ENCODE peak calls at places on chromosomes 7 and 10, in seven cellular contexts. S, P, A, F, O, E and R are unnamed samples.

GRCh38 chr7:73703985-73704639 is 15.4 kb downstream of the STX1A start:
- DNase-seq in E (no peak), A (no peak), O (peak; percentile 54), S (peak; percentile 37), P (no peak), F (no peak), R (no peak)

GRCh38 chr10:44882146-44882720 is 28.9 kb upstream of the TMEM72 start:
- DNase-seq in A (no peak), E (no peak), S (no peak), F (no peak), O (no peak), P (no peak), R (no peak)

GRCh38 chr10:116312534-116312933 is 11.7 kb upstream of the CCDC172 start:
- DNase-seq in A (no peak), S (no peak), O (no peak), P (no peak), E (no peak), F (no peak), R (no peak)

GRCh38 chr7:115864082-115864481 is 166.5 kb downstream of the TFEC start:
- DNase-seq in O (no peak), P (no peak), A (no peak), S (no peak), F (no peak), E (no peak), R (peak; percentile 3)

GRCh38 chr10:126598009-126598408 is 72.5 kb downstream of the C10orf90 start:
- DNase-seq in F (peak; percentile 1), S (peak; percentile 47), A (no peak), E (peak; percentile 35), P (peak; percentile 59), O (peak; percentile 18), R (peak; percentile 76)

GRCh38 chr10:72255977-72256729 is 17.6 kb upstream of the DDIT4 start:
- DNase-seq in P (no peak), O (no peak), F (no peak), E (no peak), S (no peak), A (no peak), R (no peak)

GRCh38 chr10:21238044-21238443 is 287.4 kb downstream of the SKIDA1 start:
- DNase-seq in E (no peak), A (no peak), P (no peak), S (no peak), O (no peak), F (no peak), R (no peak)

GRCh38 chr7:140230517-140230861 is 53.7 kb upstream of the KDM7A start:
- DNase-seq in O (peak; percentile 82), F (no peak), P (no peak), S (no peak), A (peak; percentile 46), E (no peak), R (no peak)

GRCh38 chr7:98869001-98869373 is 827 bp downstream of the TMEM130 start:
- DNase-seq in O (no peak), S (no peak), P (no peak), E (no peak), F (no peak), A (no peak), R (no peak)

GRCh38 chr7:97819161-97819560 is 53.0 kb downstream of the ASNS start:
- DNase-seq in P (no peak), O (no peak), S (no peak), A (no peak), F (no peak), E (no peak), R (peak; percentile 73)

GRCh38 chr10:124539935-124540641 is 78.5 kb downstream of the LHPP start:
- DNase-seq in A (peak; percentile 42), F (no peak), O (peak; percentile 76), P (peak; percentile 20), E (no peak), S (peak; percentile 36), R (peak; percentile 79)

GRCh38 chr7:28349637-28350036 is 62.7 kb upstream of the CREB5 start:
- DNase-seq in P (peak; percentile 35), F (no peak), A (no peak), O (no peak), S (no peak), E (peak; percentile 75), R (no peak)

GRCh38 chr10:12833451-12833850 is 168.1 kb downstream of the CCDC3 start:
- DNase-seq in F (no peak), E (no peak), P (no peak), A (no peak), S (no peak), O (no peak), R (no peak)

GRCh38 chr7:84178013-84178412 is 16.6 kb downstream of the SEMA3A start:
- DNase-seq in O (no peak), A (no peak), F (no peak), E (peak; percentile 66), S (no peak), P (no peak), R (no peak)